ENCODE peak calls at places on chromosomes 16 and 17, in five cellular contexts. L is body of pancreas; E is naive thymus-derived CD4-positive, alpha-beta T cell; B is putamen; U is GM13976. D is an unnamed sample.

GRCh38 chr17:63809970-63810369 is 17.3 kb upstream of the PSMC5 start:
- DNase-seq in L (no peak), E (no peak), B (no peak), U (no peak), D (no peak)

GRCh38 chr17:66455022-66455547 is 152.7 kb downstream of the PRKCA start:
- DNase-seq in U (no peak), L (no peak), B (no peak), E (no peak), D (no peak)

GRCh38 chr16:88375236-88376052 is 7.3 kb upstream of the ZNF469 start:
- DNase-seq in U (no peak), E (no peak), B (no peak), L (no peak), D (no peak)

GRCh38 chr17:34163681-34164080 is 91.4 kb upstream of the CCL2 start:
- DNase-seq in B (no peak), L (no peak), U (no peak), E (no peak), D (no peak)

GRCh38 chr16:55655709-55656694 is at the start of gene SLC6A2:
- DNase-seq in U (no peak), E (no peak), B (no peak), L (no peak), D (no peak)

GRCh38 chr17:56870163-56870651 is 36.3 kb downstream of the DGKE start:
- DNase-seq in L (no peak), U (peak), B (no peak), E (no peak), D (peak)

GRCh38 chr17:70144260-70144846 is 25.0 kb upstream of the KCNJ2 start:
- DNase-seq in E (no peak), L (no peak), B (no peak), U (no peak), D (no peak)

GRCh38 chr16:81421536-81421935 is 23.1 kb upstream of the CMIP start:
- DNase-seq in L (no peak), B (no peak), U (no peak), E (no peak), D (no peak)

GRCh38 chr16:74601131-74601871 is 5.6 kb downstream of the GLG1 start:
- DNase-seq in B (no peak), E (peak), L (no peak), U (no peak), D (no peak)

GRCh38 chr16:51388516-51388951 is 237.5 kb upstream of the SALL1 start:
- DNase-seq in E (no peak), U (no peak), B (peak), L (no peak), D (no peak)

GRCh38 chr17:18041776-18042175 is 2.6 kb downstream of the GID4 start:
- DNase-seq in U (no peak), B (no peak), L (no peak), E (no peak), D (no peak)

GRCh38 chr17:6269474-6269873 is 165.4 kb downstream of the AIPL1 start:
- DNase-seq in E (no peak), B (no peak), L (peak), U (peak), D (no peak)

GRCh38 chr17:8476741-8477140 is 41.1 kb downstream of the NDEL1 start:
- DNase-seq in B (no peak), E (no peak), U (no peak), L (no peak), D (no peak)

GRCh38 chr16:31131841-31132271 is 3.7 kb downstream of the PRSS8 start:
- DNase-seq in L (peak), U (no peak), E (no peak), B (no peak), D (no peak)

GRCh38 chr16:1777375-1778199 is 4.7 kb upstream of the MRPS34 start:
- DNase-seq in E (no peak), B (no peak), L (no peak), U (no peak), D (no peak)

GRCh38 chr17:33261911-33262665 is 31.0 kb downstream of the ASIC2 start:
- DNase-seq in U (no peak), L (no peak), E (no peak), B (no peak), D (no peak)

GRCh38 chr16:23064642-23065041 is 84.6 kb downstream of the USP31 start:
- DNase-seq in E (no peak), U (no peak), L (no peak), B (no peak), D (no peak)

GRCh38 chr17:13212861-13213260 is 195.0 kb upstream of the ELAC2 start:
- DNase-seq in U (no peak), E (no peak), L (no peak), B (no peak), D (no peak)